ENCODE peak calls at places on chromosomes 4 and X, in seven cellular contexts. B is IMR-90, V is neuronal stem cell, P is H9, J is mesendoderm, E is H1, Z is trophoblast cell. U is an unnamed sample.

GRCh38 chrX:107450823-107451509 is 1.5 kb downstream of the FRMPD3 start:
- DNase-seq in B (no peak), V (peak; percentile 46), P (peak; percentile 86), J (peak; percentile 76), E (no peak), Z (no peak), U (no peak)

GRCh38 chr4:87839309-87839946 is 6.7 kb downstream of the MEPE start:
- DNase-seq in B (peak; percentile 49), V (peak; percentile 12), P (no peak), J (peak; percentile 58), E (no peak), Z (no peak), U (peak; percentile 52)

GRCh38 chrX:33434256-33435092 is 223.1 kb upstream of the DMD start:
- DNase-seq in B (peak; percentile 37), V (peak; percentile 57), P (peak; percentile 87), J (peak; percentile 76), E (peak; percentile 31), Z (peak; percentile 1), U (peak; percentile 40)

GRCh38 chrX:48969471-48969870 is 2.2 kb downstream of the KCND1 start:
- DNase-seq in B (no peak), V (no peak), P (no peak), J (no peak), E (no peak), Z (no peak), U (no peak)

GRCh38 chr4:113540859-113541258 is 220.7 kb downstream of the CAMK2D start:
- DNase-seq in B (peak; percentile 45), V (no peak), P (no peak), J (no peak), E (no peak), Z (no peak), U (peak; percentile 52)

GRCh38 chr4:101019941-101020401 is 327.4 kb downstream of the PPP3CA start:
- DNase-seq in B (peak; percentile 14), V (no peak), P (no peak), J (peak; percentile 28), E (no peak), Z (no peak), U (peak; percentile 37)

GRCh38 chr4:119629142-119629471 is 503 bp upstream of the PDE5A start:
- DNase-seq in B (no peak), V (no peak), P (no peak), J (no peak), E (no peak), Z (no peak), U (no peak)

GRCh38 chr4:83974111-83974789 is 438.3 kb downstream of the GPAT3 start:
- DNase-seq in B (no peak), V (no peak), P (no peak), J (no peak), E (no peak), Z (no peak), U (no peak)

GRCh38 chrX:12792711-12793110 is 1.5 kb downstream of the PRPS2 start:
- DNase-seq in B (no peak), V (no peak), P (no peak), J (no peak), E (no peak), Z (no peak), U (no peak)

GRCh38 chrX:120781416-120781815 is 94.2 kb downstream of the CT47B1 start:
- DNase-seq in B (no peak), V (no peak), P (no peak), J (no peak), E (no peak), Z (no peak), U (peak; percentile 35)

DNA sequence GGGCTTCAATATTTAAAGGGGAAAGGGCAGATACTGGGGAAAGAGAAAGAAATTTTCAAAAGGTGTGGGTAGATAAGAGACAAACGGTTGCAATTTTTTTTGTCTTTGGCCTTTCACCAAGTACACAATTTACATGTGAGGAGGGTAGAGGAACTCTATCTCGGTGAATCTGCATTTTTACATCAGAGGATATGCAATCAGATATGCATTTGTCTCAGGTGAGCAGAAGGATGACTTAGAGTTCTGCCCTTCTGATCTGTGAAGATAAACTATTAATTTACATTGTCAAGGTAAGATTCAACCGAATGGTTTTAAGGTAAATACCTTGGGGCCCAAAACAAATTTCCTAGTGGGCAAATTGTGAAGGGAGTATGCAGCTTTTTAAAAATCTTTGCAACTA is 169.9 kb downstream of the COX18 start:
- DNase-seq in B (no peak), V (no peak), P (no peak), J (peak; percentile 64), E (no peak), Z (no peak), U (no peak)
- H3K23ac ChIP-seq in B (no peak overlapping the region), V (no peak overlapping the region), P (no peak overlapping the region), J (no peak overlapping the region), E (no peak overlapping the region), Z (no peak overlapping the region), U (no peak overlapping the region)

DNA sequence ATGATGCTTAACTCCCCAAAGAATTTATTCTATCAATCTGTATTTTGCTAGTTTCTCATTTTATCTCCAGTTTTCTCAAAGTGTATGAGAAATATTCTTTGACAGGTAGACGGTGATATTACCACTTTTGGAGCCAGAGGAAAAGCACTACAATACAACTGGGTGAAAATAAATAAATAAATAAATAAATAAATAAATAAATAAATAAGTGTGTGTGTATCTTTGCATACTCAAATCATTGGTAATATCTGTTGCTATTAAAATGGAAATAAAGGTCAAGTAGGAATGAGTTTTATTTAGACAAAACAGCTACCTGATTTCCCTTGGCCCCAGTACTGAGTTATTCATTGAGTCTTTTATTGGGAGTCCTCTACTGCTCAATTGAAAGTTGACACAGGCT is 114.3 kb downstream of the RBMX2 start:
- DNase-seq in B (no peak), V (no peak), P (no peak), J (no peak), E (no peak), Z (no peak), U (no peak)
- H3K23ac ChIP-seq in B (no peak overlapping the region), V (no peak overlapping the region), P (no peak overlapping the region), J (no peak overlapping the region), E (no peak overlapping the region), Z (no peak overlapping the region), U (no peak overlapping the region)

GRCh38 chrX:153375571-153375970 is 25.6 kb downstream of the PNMA6E start:
- DNase-seq in B (no peak), V (no peak), P (no peak), J (no peak), E (no peak), Z (no peak), U (no peak)
- H3K23ac ChIP-seq in B (no peak overlapping the region), V (no peak overlapping the region), P (no peak overlapping the region), J (no peak overlapping the region), E (no peak overlapping the region), Z (no peak overlapping the region), U (no peak overlapping the region)

GRCh38 chr4:152394786-152395185 is 141.1 kb downstream of the FBXW7 start:
- DNase-seq in B (no peak), V (no peak), P (no peak), J (no peak), E (no peak), Z (no peak), U (no peak)

GRCh38 chr4:152389359-152389758 is 146.5 kb downstream of the FBXW7 start:
- DNase-seq in B (no peak), V (no peak), P (no peak), J (no peak), E (no peak), Z (no peak), U (no peak)

GRCh38 chr4:152398060-152398459 is 137.8 kb downstream of the FBXW7 start:
- DNase-seq in B (peak; percentile 29), V (no peak), P (no peak), J (no peak), E (no peak), Z (no peak), U (peak; percentile 42)

GRCh38 chr4:152390216-152390615 is 145.7 kb downstream of the FBXW7 start:
- DNase-seq in B (no peak), V (no peak), P (no peak), J (no peak), E (no peak), Z (no peak), U (no peak)

GRCh38 chr4:152392079-152392478 is 143.8 kb downstream of the FBXW7 start:
- DNase-seq in B (no peak), V (no peak), P (no peak), J (no peak), E (no peak), Z (no peak), U (no peak)
- H3K23ac ChIP-seq in B (no peak overlapping the region), V (no peak overlapping the region), P (no peak overlapping the region), J (no peak overlapping the region), E (no peak overlapping the region), Z (no peak overlapping the region), U (no peak overlapping the region)